ENCODE peak calls at places on chromosomes 6 and 20, in six cellular contexts. N is adrenal gland; M is anterior cingulate cortex; G is Daoy; P is tibial artery; F is effector memory CD8-positive, alpha-beta T cell. K is an unnamed sample.

GRCh38 chr6:33013608-33014007 is 4.2 kb upstream of the HLA-DOA start:
- DNase-seq in N (no peak), M (no peak), G (no peak), P (no peak), F (no peak), K (no peak)

GRCh38 chr6:47247227-47247797 is 62.4 kb downstream of the TNFRSF21 start:
- DNase-seq in N (peak), M (peak), G (no peak), P (no peak), F (no peak), K (no peak)

GRCh38 chr6:127824061-127824460 is 76.8 kb downstream of the THEMIS start:
- DNase-seq in N (no peak), M (no peak), G (no peak), P (no peak), F (no peak), K (no peak)

GRCh38 chr20:8212286-8212685 is 80.2 kb downstream of the PLCB1 start:
- DNase-seq in N (no peak), M (no peak), G (no peak), P (no peak), F (no peak), K (no peak)

GRCh38 chr6:231779-232178 is 60.5 kb upstream of the DUSP22 start:
- DNase-seq in N (no peak), M (no peak), G (no peak), P (no peak), F (no peak), K (no peak)

GRCh38 chr20:32201977-32202363 is 5.6 kb downstream of the PLAGL2 start:
- DNase-seq in N (no peak), M (no peak), G (no peak), P (no peak), F (no peak), K (no peak)

GRCh38 chr6:78910611-78911134 is 43.3 kb downstream of the IRAK1BP1 start:
- DNase-seq in N (no peak), M (no peak), G (no peak), P (no peak), F (no peak), K (no peak)

GRCh38 chr6:83168556-83168955 is 24.5 kb downstream of the PGM3 start:
- DNase-seq in N (no peak), M (no peak), G (no peak), P (no peak), F (no peak), K (no peak)

GRCh38 chr20:3786665-3787639 is at the start of gene CENPB:
- DNase-seq in N (peak), M (peak), G (peak), P (peak), F (peak), K (peak)

GRCh38 chr6:31180500-31180899 is 10.0 kb upstream of the POU5F1 start:
- DNase-seq in N (peak), M (no peak), G (no peak), P (peak), F (peak), K (no peak)

GRCh38 chr6:120774275-120774674 is 560.0 kb downstream of the TBC1D32 start:
- DNase-seq in N (no peak), M (no peak), G (no peak), P (no peak), F (no peak), K (no peak)

GRCh38 chr6:161353208-161353613 is 79.3 kb upstream of the AGPAT4 start:
- DNase-seq in N (no peak), M (no peak), G (peak), P (no peak), F (no peak), K (no peak)

GRCh38 chr6:156934054-156934424 is 156.9 kb downstream of the ARID1B start:
- DNase-seq in N (no peak), M (no peak), G (no peak), P (no peak), F (no peak), K (no peak)

GRCh38 chr6:68958327-68958726 is 323.2 kb downstream of the ADGRB3 start:
- DNase-seq in N (no peak), M (no peak), G (no peak), P (no peak), F (no peak), K (no peak)

GRCh38 chr6:38603966-38604365 is 35.8 kb downstream of the BTBD9 start:
- DNase-seq in N (no peak), M (no peak), G (no peak), P (no peak), F (no peak), K (no peak)

K was measured in prostate gland.